ENCODE peak calls at places on chromosomes 2 and 18, in six cellular contexts. Y is posterior cingulate gyrus; E is HAP-1; H is cardiac muscle cell; S is stimulated activated CD4-positive, alpha-beta T cell treated with anti-CD3 and anti-CD28 coated beads, Interleukin-12 subunit alpha, Interleukin-12 subunit beta, amount 100 ng/mL, for 48 hours; U is RWPE1. N is an unnamed sample.

GRCh38 chr2:25383806-25384205 is 42.1 kb upstream of the DNMT3A start:
- DNase-seq in E (no peak), Y (no peak), U (no peak), S (no peak), H (no peak), N (no peak)

GRCh38 chr2:236073246-236073645 is 94.9 kb downstream of the GBX2 start:
- DNase-seq in S (no peak), H (peak; percentile 16), Y (no peak), U (no peak), E (no peak), N (no peak)

GRCh38 chr2:122031544-122032263 is 276.3 kb downstream of the TSN start:
- DNase-seq in U (no peak), E (peak; percentile 32), H (peak; percentile 55), Y (peak; percentile 21), S (no peak), N (no peak)

GRCh38 chr2:138035597-138036217 is 71.4 kb downstream of the HNMT start:
- DNase-seq in S (no peak), Y (no peak), U (no peak), E (no peak), H (peak; percentile 65), N (no peak)

GRCh38 chr2:145546091-145546490 is 1026.2 kb upstream of the ZEB2 start:
- DNase-seq in U (no peak), E (no peak), H (peak; percentile 24), Y (no peak), S (no peak), N (no peak)

GRCh38 chr18:32349728-32350395 is 120.8 kb downstream of the GAREM1 start:
- DNase-seq in U (peak; percentile 44), S (no peak), E (no peak), Y (peak; percentile 68), H (peak; percentile 98), N (no peak)

GRCh38 chr18:58784601-58785137 is 80.0 kb upstream of the ZNF532 start:
- DNase-seq in U (no peak), S (no peak), Y (no peak), H (no peak), E (peak; percentile 41), N (peak; percentile 34)

GRCh38 chr2:78355967-78356366 is 669.5 kb upstream of the REG3G start:
- DNase-seq in Y (no peak), H (no peak), E (peak; percentile 74), U (no peak), S (no peak), N (no peak)

GRCh38 chr2:239846789-239847676 is 178.1 kb downstream of the NDUFA10 start:
- DNase-seq in S (no peak), U (no peak), E (no peak), H (no peak), Y (no peak), N (no peak)

GRCh38 chr2:24818721-24819167 is 25.5 kb downstream of the CENPO start:
- DNase-seq in Y (no peak), U (no peak), E (no peak), H (peak; percentile 50), S (no peak), N (no peak)

GRCh38 chr2:237876951-237877491 is 17.6 kb downstream of the RAMP1 start:
- DNase-seq in E (no peak), S (no peak), H (no peak), U (no peak), Y (no peak), N (no peak)

GRCh38 chr2:48397846-48398245 is 132.1 kb upstream of the STON1 start:
- DNase-seq in E (no peak), H (peak; percentile 16), U (no peak), S (no peak), Y (no peak), N (peak; percentile 8)

GRCh38 chr2:217695033-217695520 is 307.7 kb downstream of the TNS1 start:
- DNase-seq in S (no peak), Y (no peak), E (no peak), U (peak; percentile 54), H (peak; percentile 90), N (no peak)

GRCh38 chr2:8086796-8087479 is 594.9 kb upstream of the ID2 start:
- DNase-seq in E (no peak), S (no peak), H (peak; percentile 85), U (peak; percentile 34), Y (no peak), N (no peak)

GRCh38 chr2:43024515-43024962 is 201.9 kb downstream of the ZFP36L2 start:
- DNase-seq in E (peak; percentile 76), U (peak; percentile 34), Y (peak; percentile 82), H (peak; percentile 71), S (peak; percentile 28), N (peak; percentile 70)

GRCh38 chr2:222715729-222716128 is 44.3 kb downstream of the MOGAT1 start:
- DNase-seq in E (no peak), S (no peak), H (no peak), Y (no peak), U (no peak), N (no peak)

GRCh38 chr2:19504400-19505198 is 146.2 kb upstream of the OSR1 start:
- DNase-seq in S (no peak), E (no peak), U (no peak), H (no peak), Y (no peak), N (no peak)

GRCh38 chr2:72150157-72150960 is 2.7 kb upstream of the CYP26B1 start:
- DNase-seq in H (peak; percentile 83), S (peak; percentile 58), Y (peak; percentile 86), U (peak; percentile 76), E (peak; percentile 90), N (peak; percentile 96)

GRCh38 chr2:195407782-195408181 is 249.2 kb upstream of the SLC39A10 start:
- DNase-seq in H (peak; percentile 27), S (no peak), U (peak; percentile 48), Y (no peak), E (no peak), N (no peak)

GRCh38 chr2:96315400-96316071 is 9.6 kb upstream of the ITPRIPL1 start:
- DNase-seq in Y (no peak), H (peak; percentile 66), S (no peak), U (no peak), E (no peak), N (no peak)

N was measured in neural crest cell.